ENCODE peak calls at places on chromosomes 5 and 9, in four cellular contexts. S is mucosa of descending colon, U is ecto neural progenitor cell, P is COR-L47. O is an unnamed sample.

GRCh38 chr9:16262467-16263261 is 607.8 kb downstream of the BNC2 start:
- DNase-seq in S (no peak), U (no peak), P (peak), O (no peak)

GRCh38 chr5:73844165-73844564 is 218.2 kb downstream of the ARHGEF28 start:
- DNase-seq in S (no peak), U (no peak), P (no peak), O (no peak)

GRCh38 chr9:104506565-104506964 is 2.5 kb downstream of the OR13F1 start:
- DNase-seq in S (no peak), U (no peak), P (no peak), O (no peak)

GRCh38 chr5:141866111-141866510 is 12.1 kb downstream of the PCDH1 start:
- DNase-seq in S (peak), U (no peak), P (no peak), O (peak)

GRCh38 chr5:57887851-57888621 is 405.4 kb upstream of the ACTBL2 start:
- DNase-seq in S (peak), U (peak), P (peak), O (peak)

GRCh38 chr5:176542135-176542595 is 5.0 kb upstream of the RNF44 start:
- DNase-seq in S (peak), U (no peak), P (no peak), O (peak)

GRCh38 chr5:35852084-35852734 is 4.5 kb upstream of the IL7R start:
- DNase-seq in S (no peak), U (no peak), P (no peak), O (no peak)

GRCh38 chr5:72178910-72179815 is 71.9 kb downstream of the MAP1B start:
- DNase-seq in S (peak), U (peak), P (no peak), O (no peak)

GRCh38 chr5:72268260-72268659 is 51.8 kb downstream of the MRPS27 start:
- DNase-seq in S (no peak), U (no peak), P (no peak), O (no peak)

GRCh38 chr5:131270809-131271208 is 7.0 kb downstream of the CDC42SE2 start:
- DNase-seq in S (no peak), U (no peak), P (no peak), O (no peak)

GRCh38 chr5:172688735-172689572 is 47.9 kb downstream of the NEURL1B start:
- DNase-seq in S (peak), U (no peak), P (no peak), O (peak)

GRCh38 chr5:179623906-179624741 is 653 bp upstream of the HNRNPH1 start:
- DNase-seq in S (peak), U (no peak), P (no peak), O (no peak)

GRCh38 chr5:89255845-89256463 is 373.0 kb upstream of the MEF2C start:
- DNase-seq in S (no peak), U (no peak), P (no peak), O (no peak)

GRCh38 chr9:117080996-117081395 is 333.9 kb downstream of the ASTN2 start:
- DNase-seq in S (no peak), U (no peak), P (no peak), O (no peak)

GRCh38 chr9:84785766-84786547 is 116.4 kb downstream of the NTRK2 start:
- DNase-seq in S (no peak), U (no peak), P (no peak), O (no peak)

GRCh38 chr9:35675732-35676392 is 2.1 kb downstream of the CA9 start:
- DNase-seq in S (peak), U (peak), P (peak), O (peak)

GRCh38 chr5:12019306-12019705 is 115.1 kb upstream of the CTNND2 start:
- DNase-seq in S (no peak), U (no peak), P (no peak), O (no peak)

O was measured in left colon.